ENCODE peak calls at places on chromosomes 6 and 20, in seven cellular contexts. One of them, this sample, is unnamed.

GRCh38 chr6:164216368-164216767 is 801.9 kb downstream of the QKI start:
- DNase-seq in pancreas: no peak
- DNase-seq in cardiac muscle cell: no peak
- DNase-seq in OCI-LY7: no peak
- DNase-seq in neural progenitor cell: no peak
- DNase-seq in sigmoid colon: no peak
- DNase-seq in adipocyte: no peak
- DNase-seq in this sample: no peak

GRCh38 chr6:80543598-80544181 is 437.2 kb downstream of the BCKDHB start:
- DNase-seq in sigmoid colon: no peak
- DNase-seq in neural progenitor cell: no peak
- DNase-seq in pancreas: no peak
- DNase-seq in adipocyte: peak; percentile 65
- DNase-seq in OCI-LY7: no peak
- DNase-seq in cardiac muscle cell: no peak
- DNase-seq in this sample: no peak

GRCh38 chr20:56780266-56780665 is 151.2 kb downstream of the TFAP2C start:
- DNase-seq in pancreas: no peak
- DNase-seq in neural progenitor cell: no peak
- DNase-seq in sigmoid colon: no peak
- DNase-seq in OCI-LY7: no peak
- DNase-seq in cardiac muscle cell: no peak
- DNase-seq in adipocyte: no peak
- DNase-seq in this sample: no peak

GRCh38 chr6:162343902-162344226 is 383.7 kb downstream of the PRKN start:
- DNase-seq in OCI-LY7: no peak
- DNase-seq in cardiac muscle cell: no peak
- DNase-seq in sigmoid colon: no peak
- DNase-seq in neural progenitor cell: no peak
- DNase-seq in adipocyte: no peak
- DNase-seq in pancreas: no peak
- DNase-seq in this sample: no peak

GRCh38 chr20:22098451-22098850 is 393.0 kb downstream of the PAX1 start:
- DNase-seq in sigmoid colon: no peak
- DNase-seq in OCI-LY7: no peak
- DNase-seq in adipocyte: no peak
- DNase-seq in cardiac muscle cell: no peak
- DNase-seq in pancreas: no peak
- DNase-seq in neural progenitor cell: no peak
- DNase-seq in this sample: no peak

GRCh38 chr6:164947174-164947573 is 362.2 kb downstream of the C6orf118 start:
- DNase-seq in adipocyte: no peak
- DNase-seq in sigmoid colon: no peak
- DNase-seq in cardiac muscle cell: no peak
- DNase-seq in OCI-LY7: no peak
- DNase-seq in neural progenitor cell: no peak
- DNase-seq in pancreas: no peak
- DNase-seq in this sample: no peak

GRCh38 chr6:147423111-147423510 is 85.4 kb upstream of the SAMD5 start:
- DNase-seq in neural progenitor cell: no peak
- DNase-seq in sigmoid colon: no peak
- DNase-seq in pancreas: no peak
- DNase-seq in cardiac muscle cell: no peak
- DNase-seq in OCI-LY7: no peak
- DNase-seq in adipocyte: no peak
- DNase-seq in this sample: no peak

GRCh38 chr6:125918681-125919566 is 37.6 kb upstream of the HINT3 start:
- DNase-seq in pancreas: no peak
- DNase-seq in cardiac muscle cell: no peak
- DNase-seq in sigmoid colon: peak; percentile 67
- DNase-seq in adipocyte: peak; percentile 96
- DNase-seq in neural progenitor cell: no peak
- DNase-seq in OCI-LY7: no peak
- DNase-seq in this sample: peak; percentile 51

GRCh38 chr6:145814035-145814500 is 527 bp downstream of the FBXO30 start:
- DNase-seq in sigmoid colon: peak; percentile 69
- DNase-seq in OCI-LY7: peak; percentile 47
- DNase-seq in neural progenitor cell: peak; percentile 75
- DNase-seq in adipocyte: no peak
- DNase-seq in pancreas: no peak
- DNase-seq in cardiac muscle cell: peak; percentile 60
- DNase-seq in this sample: peak; percentile 28

GRCh38 chr6:144113366-144113765 is 18.0 kb upstream of the SF3B5 start:
- DNase-seq in neural progenitor cell: no peak
- DNase-seq in cardiac muscle cell: no peak
- DNase-seq in adipocyte: no peak
- DNase-seq in pancreas: no peak
- DNase-seq in sigmoid colon: no peak
- DNase-seq in OCI-LY7: no peak
- DNase-seq in this sample: no peak

GRCh38 chr20:44217342-44218092 is 6.9 kb upstream of the OSER1 start:
- DNase-seq in OCI-LY7: peak; percentile 68
- DNase-seq in cardiac muscle cell: peak; percentile 86
- DNase-seq in neural progenitor cell: peak; percentile 86
- DNase-seq in pancreas: peak; percentile 77
- DNase-seq in sigmoid colon: no peak
- DNase-seq in adipocyte: peak; percentile 74
- DNase-seq in this sample: peak; percentile 32

GRCh38 chr6:131635384-131636340 is 1.4 kb upstream of the ENPP3 start:
- DNase-seq in sigmoid colon: no peak
- DNase-seq in neural progenitor cell: no peak
- DNase-seq in adipocyte: no peak
- DNase-seq in OCI-LY7: peak; percentile 66
- DNase-seq in cardiac muscle cell: no peak
- DNase-seq in pancreas: no peak
- DNase-seq in this sample: no peak

GRCh38 chr6:166584813-166585429 is 1.6 kb downstream of the RAMACL start:
- DNase-seq in adipocyte: no peak
- DNase-seq in OCI-LY7: no peak
- DNase-seq in cardiac muscle cell: no peak
- DNase-seq in pancreas: no peak
- DNase-seq in neural progenitor cell: no peak
- DNase-seq in sigmoid colon: no peak
- DNase-seq in this sample: no peak

GRCh38 chr20:44056010-44056698 is 130.8 kb downstream of the JPH2 start:
- DNase-seq in OCI-LY7: no peak
- DNase-seq in pancreas: peak; percentile 24
- DNase-seq in sigmoid colon: peak; percentile 24
- DNase-seq in cardiac muscle cell: peak; percentile 71
- DNase-seq in adipocyte: no peak
- DNase-seq in neural progenitor cell: peak; percentile 72
- DNase-seq in this sample: no peak

GRCh38 chr6:133368664-133369063 is 127.5 kb downstream of the EYA4 start:
- DNase-seq in neural progenitor cell: peak; percentile 19
- DNase-seq in sigmoid colon: no peak
- DNase-seq in cardiac muscle cell: no peak
- DNase-seq in OCI-LY7: no peak
- DNase-seq in adipocyte: no peak
- DNase-seq in pancreas: no peak
- DNase-seq in this sample: no peak

GRCh38 chr6:21500894-21501293 is 92.7 kb upstream of the SOX4 start:
- DNase-seq in cardiac muscle cell: no peak
- DNase-seq in pancreas: peak; percentile 79
- DNase-seq in adipocyte: no peak
- DNase-seq in sigmoid colon: no peak
- DNase-seq in OCI-LY7: no peak
- DNase-seq in neural progenitor cell: no peak
- DNase-seq in this sample: no peak

GRCh38 chr6:12968839-12969558 is 252.4 kb downstream of the PHACTR1 start:
- DNase-seq in cardiac muscle cell: peak; percentile 75
- DNase-seq in sigmoid colon: no peak
- DNase-seq in OCI-LY7: no peak
- DNase-seq in adipocyte: no peak
- DNase-seq in pancreas: no peak
- DNase-seq in neural progenitor cell: no peak
- DNase-seq in this sample: no peak

GRCh38 chr6:128491643-128492206 is 28.7 kb downstream of the PTPRK start:
- DNase-seq in adipocyte: peak; percentile 76
- DNase-seq in pancreas: no peak
- DNase-seq in neural progenitor cell: peak; percentile 26
- DNase-seq in OCI-LY7: no peak
- DNase-seq in cardiac muscle cell: no peak
- DNase-seq in sigmoid colon: no peak
- DNase-seq in this sample: peak; percentile 31

GRCh38 chr6:99905209-99906106 is 88.6 kb downstream of the MCHR2 start:
- DNase-seq in cardiac muscle cell: peak; percentile 73
- DNase-seq in neural progenitor cell: peak; percentile 66
- DNase-seq in sigmoid colon: no peak
- DNase-seq in adipocyte: peak; percentile 69
- DNase-seq in pancreas: no peak
- DNase-seq in OCI-LY7: peak; percentile 42
- DNase-seq in this sample: no peak

GRCh38 chr6:12661690-12662089 is 54.9 kb upstream of the PHACTR1 start:
- DNase-seq in OCI-LY7: no peak
- DNase-seq in neural progenitor cell: no peak
- DNase-seq in sigmoid colon: no peak
- DNase-seq in cardiac muscle cell: no peak
- DNase-seq in pancreas: no peak
- DNase-seq in adipocyte: no peak
- DNase-seq in this sample: no peak

GRCh38 chr6:64062960-64063683 is 427.5 kb downstream of the PHF3 start:
- DNase-seq in neural progenitor cell: no peak
- DNase-seq in pancreas: no peak
- DNase-seq in cardiac muscle cell: no peak
- DNase-seq in OCI-LY7: no peak
- DNase-seq in sigmoid colon: no peak
- DNase-seq in adipocyte: peak; percentile 28
- DNase-seq in this sample: no peak

GRCh38 chr20:37417146-37417856 is 71.4 kb downstream of the SRC start:
- DNase-seq in pancreas: no peak
- DNase-seq in neural progenitor cell: peak; percentile 43
- DNase-seq in cardiac muscle cell: no peak
- DNase-seq in adipocyte: no peak
- DNase-seq in sigmoid colon: no peak
- DNase-seq in OCI-LY7: no peak
- DNase-seq in this sample: no peak

GRCh38 chr6:45163952-45164766 is 164.0 kb upstream of the RUNX2 start:
- DNase-seq in pancreas: no peak
- DNase-seq in sigmoid colon: no peak
- DNase-seq in OCI-LY7: no peak
- DNase-seq in adipocyte: no peak
- DNase-seq in neural progenitor cell: no peak
- DNase-seq in cardiac muscle cell: no peak
- DNase-seq in this sample: no peak

GRCh38 chr6:144528605-144529425 is 243.7 kb downstream of the UTRN start:
- DNase-seq in cardiac muscle cell: peak; percentile 37
- DNase-seq in adipocyte: no peak
- DNase-seq in sigmoid colon: no peak
- DNase-seq in neural progenitor cell: peak; percentile 81
- DNase-seq in pancreas: no peak
- DNase-seq in OCI-LY7: no peak
- DNase-seq in this sample: no peak

DNA sequence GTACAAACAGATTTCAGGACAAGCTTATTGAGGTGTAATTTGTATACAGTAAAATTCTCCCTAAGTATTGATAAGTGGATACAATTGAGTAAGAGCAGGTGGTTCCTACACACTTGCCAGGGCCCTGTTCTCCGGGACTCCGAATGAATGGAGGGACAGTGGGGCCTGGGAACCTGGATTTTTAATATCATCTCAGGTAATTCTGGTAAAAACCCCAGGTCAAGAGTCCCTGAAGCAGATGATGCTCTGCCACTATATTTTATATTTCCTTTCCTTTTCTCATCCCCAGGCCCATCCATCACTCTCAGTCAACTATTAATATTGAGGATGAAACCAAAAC is 104.9 kb downstream of the FYN start:
- DNase-seq in neural progenitor cell: no peak
- DNase-seq in pancreas: no peak
- DNase-seq in cardiac muscle cell: no peak
- DNase-seq in sigmoid colon: no peak
- DNase-seq in OCI-LY7: no peak
- DNase-seq in adipocyte: no peak
- DNase-seq in this sample: no peak
- H3K4me1 ChIP-seq in neural progenitor cell: peaks cover 29% of the 10 kb centered on the region
- H3K4me1 ChIP-seq in pancreas: no peaks in the 10 kb centered on the region
- H3K4me1 ChIP-seq in cardiac muscle cell: peaks cover 21% of the 10 kb centered on the region
- H3K4me1 ChIP-seq in sigmoid colon: peaks cover 25% of the 10 kb centered on the region
- H3K4me1 ChIP-seq in OCI-LY7: peaks cover 43% of the 10 kb centered on the region
- H3K4me1 ChIP-seq in adipocyte: peaks cover 20% of the 10 kb centered on the region
- H3K4me1 ChIP-seq in this sample: peaks cover 3% of the 10 kb centered on the region

GRCh38 chr6:31978831-31979230 is 3.0 kb upstream of the C4A start:
- DNase-seq in sigmoid colon: no peak
- DNase-seq in adipocyte: no peak
- DNase-seq in pancreas: no peak
- DNase-seq in neural progenitor cell: no peak
- DNase-seq in OCI-LY7: no peak
- DNase-seq in cardiac muscle cell: no peak
- DNase-seq in this sample: no peak

GRCh38 chr6:31977816-31978431 is 3.9 kb upstream of the C4A start:
- DNase-seq in cardiac muscle cell: no peak
- DNase-seq in sigmoid colon: peak; percentile 46
- DNase-seq in neural progenitor cell: no peak
- DNase-seq in pancreas: no peak
- DNase-seq in OCI-LY7: no peak
- DNase-seq in adipocyte: no peak
- DNase-seq in this sample: no peak

GRCh38 chr6:31979238-31979898 is 2.5 kb upstream of the C4A start:
- DNase-seq in pancreas: no peak
- DNase-seq in sigmoid colon: peak; percentile 46
- DNase-seq in OCI-LY7: no peak
- DNase-seq in adipocyte: no peak
- DNase-seq in neural progenitor cell: no peak
- DNase-seq in cardiac muscle cell: no peak
- DNase-seq in this sample: no peak
- H3K4me3 ChIP-seq in pancreas: no peak overlapping the region
- H3K4me3 ChIP-seq in sigmoid colon: no peak overlapping the region
- H3K4me3 ChIP-seq in OCI-LY7: no peak overlapping the region
- H3K4me3 ChIP-seq in adipocyte: no peak overlapping the region
- H3K4me3 ChIP-seq in neural progenitor cell: no peak overlapping the region
- H3K4me3 ChIP-seq in cardiac muscle cell: no peak overlapping the region
- H3K4me3 ChIP-seq in this sample: no peak overlapping the region

GRCh38 chr6:33621396-33622388 is 570 bp downstream of the ITPR3 start:
- DNase-seq in pancreas: peak; percentile 74
- DNase-seq in adipocyte: peak; percentile 27
- DNase-seq in sigmoid colon: peak; percentile 80
- DNase-seq in cardiac muscle cell: no peak
- DNase-seq in OCI-LY7: peak; percentile 74
- DNase-seq in neural progenitor cell: peak; percentile 61
- DNase-seq in this sample: peak; percentile 46
- H3K4me1 ChIP-seq in pancreas: no peaks in the 10 kb centered on the region
- H3K4me1 ChIP-seq in adipocyte: peaks cover 32% of the 10 kb centered on the region
- H3K4me1 ChIP-seq in sigmoid colon: peaks cover 18% of the 10 kb centered on the region
- H3K4me1 ChIP-seq in cardiac muscle cell: peaks cover 5% of the 10 kb centered on the region
- H3K4me1 ChIP-seq in OCI-LY7: peaks cover 62% of the 10 kb centered on the region
- H3K4me1 ChIP-seq in neural progenitor cell: peaks cover 26% of the 10 kb centered on the region
- H3K4me1 ChIP-seq in this sample: no peaks in the 10 kb centered on the region

DNA sequence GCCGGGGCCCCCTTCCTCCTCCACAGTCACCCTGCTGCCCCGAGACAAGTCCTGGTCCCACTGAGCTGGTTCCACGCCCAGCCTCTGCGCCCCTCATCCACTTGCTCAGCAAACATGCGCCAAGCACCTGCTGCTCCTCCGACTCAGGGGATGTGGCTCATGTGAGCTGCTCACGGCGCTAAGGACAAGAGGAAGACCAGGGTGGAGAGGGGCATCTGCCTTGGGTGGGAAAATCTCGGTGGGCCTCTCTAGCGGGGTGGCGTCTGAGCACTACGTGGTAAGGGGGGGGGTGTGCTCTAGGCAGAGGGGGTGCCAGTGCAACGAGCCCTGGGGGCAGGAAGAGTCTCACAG is 4.5 kb downstream of the LAMA5 start:
- DNase-seq in neural progenitor cell: no peak
- DNase-seq in adipocyte: no peak
- DNase-seq in cardiac muscle cell: no peak
- DNase-seq in sigmoid colon: no peak
- DNase-seq in pancreas: no peak
- DNase-seq in OCI-LY7: no peak
- DNase-seq in this sample: no peak
- H3K4me3 ChIP-seq in neural progenitor cell: no peak overlapping the region
- H3K4me3 ChIP-seq in adipocyte: no peak overlapping the region
- H3K4me3 ChIP-seq in cardiac muscle cell: no peak overlapping the region
- H3K4me3 ChIP-seq in sigmoid colon: no peak overlapping the region
- H3K4me3 ChIP-seq in pancreas: no peak overlapping the region
- H3K4me3 ChIP-seq in OCI-LY7: no peak overlapping the region
- H3K4me3 ChIP-seq in this sample: no peak overlapping the region

This sample was measured in uterus.